ENCODE peak calls at places on chromosomes 2 and 18, in eight cellular contexts. N, L, G, R, W, J, C and B are unnamed samples.
A peak's percentile ranks its signal among the peaks of the same experiment; 100 is the strongest.

GRCh38 chr18:13611616-13612110 is 114.7 kb downstream of the FAM210A start:
- DNase-seq in G (no peak), J (peak; percentile 53), R (no peak), W (no peak), N (no peak), C (no peak), L (no peak), B (no peak)

GRCh38 chr2:64975232-64975791 is 13.9 kb upstream of the SLC1A4 start:
- DNase-seq in J (peak; percentile 42), R (peak; percentile 30), G (no peak), W (no peak), C (peak; percentile 66), L (no peak), N (no peak), B (no peak)

GRCh38 chr18:39527465-39527864 is 1961.9 kb upstream of the CELF4 start:
- DNase-seq in L (no peak), C (no peak), R (no peak), J (no peak), N (no peak), G (no peak), W (no peak), B (no peak)

GRCh38 chr18:47118986-47119385 is 31.3 kb downstream of the HDHD2 start:
- DNase-seq in N (no peak), J (peak; percentile 47), G (no peak), C (no peak), W (no peak), R (no peak), L (no peak), B (no peak)

GRCh38 chr2:58891828-58892366 is 650.8 kb upstream of the FANCL start:
- DNase-seq in R (no peak), N (no peak), L (no peak), W (no peak), C (no peak), G (no peak), J (no peak), B (no peak)

GRCh38 chr2:94871226-94872087 is at the start of gene TEKT4:
- DNase-seq in R (no peak), N (no peak), G (no peak), J (no peak), C (no peak), W (no peak), L (no peak), B (no peak)

GRCh38 chr2:166373951-166374350 is 1.8 kb downstream of the SCN9A start:
- DNase-seq in R (no peak), G (peak; percentile 49), L (no peak), N (no peak), J (peak; percentile 41), C (peak; percentile 47), W (no peak), B (no peak)

GRCh38 chr2:6822394-6822793 is 43.3 kb downstream of the CMPK2 start:
- DNase-seq in J (no peak), C (no peak), W (no peak), N (no peak), G (no peak), R (no peak), L (no peak), B (no peak)

GRCh38 chr2:108855194-108855593 is 68.6 kb downstream of the CCDC138 start:
- DNase-seq in C (no peak), L (no peak), R (no peak), G (peak; percentile 15), J (peak; percentile 29), N (no peak), W (no peak), B (peak; percentile 20)

GRCh38 chr2:200483729-200484198 is 26.1 kb downstream of the KCTD18 start:
- DNase-seq in C (peak; percentile 29), J (peak; percentile 27), N (peak; percentile 71), R (no peak), W (no peak), G (no peak), L (peak; percentile 73), B (peak; percentile 71)

GRCh38 chr2:182426082-182426914 is 538 bp downstream of the PDE1A start:
- DNase-seq in C (no peak), J (peak; percentile 67), N (no peak), W (no peak), G (no peak), L (no peak), R (no peak), B (no peak)

GRCh38 chr2:61660511-61661388 is 122.6 kb upstream of the XPO1 start:
- DNase-seq in C (no peak), L (peak; percentile 59), W (no peak), R (no peak), J (peak; percentile 40), G (no peak), N (no peak), B (no peak)

GRCh38 chr2:107648781-107649413 is 177.8 kb upstream of the RGPD4 start:
- DNase-seq in W (no peak), L (no peak), C (no peak), R (no peak), N (no peak), G (no peak), J (no peak), B (no peak)

GRCh38 chr2:181678033-181678586 is 2.2 kb downstream of the NEUROD1 start:
- DNase-seq in G (peak; percentile 82), J (peak; percentile 82), N (peak; percentile 35), L (peak; percentile 75), W (no peak), C (no peak), R (peak; percentile 64), B (peak; percentile 73)

GRCh38 chr2:192413812-192414424 is 219.2 kb upstream of the TMEFF2 start:
- DNase-seq in R (no peak), L (no peak), W (no peak), N (no peak), J (no peak), C (no peak), G (no peak), B (no peak)

GRCh38 chr2:127094509-127095366 is 12.2 kb downstream of the BIN1 start:
- DNase-seq in J (peak; percentile 51), L (peak; percentile 30), N (peak; percentile 46), G (no peak), C (peak; percentile 43), R (peak; percentile 66), W (peak; percentile 55), B (no peak)

GRCh38 chr2:224171226-224171625 is 132.1 kb upstream of the SERPINE2 start:
- DNase-seq in G (no peak), C (no peak), L (no peak), W (no peak), J (no peak), N (no peak), R (no peak), B (no peak)

GRCh38 chr2:121095257-121096080 is 189.5 kb downstream of the TFCP2L1 start:
- DNase-seq in C (peak; percentile 79), L (peak; percentile 79), W (no peak), G (peak; percentile 44), N (peak; percentile 73), R (peak; percentile 35), J (peak; percentile 54), B (peak; percentile 47)

GRCh38 chr2:32425719-32426141 is 68.9 kb downstream of the BIRC6 start:
- DNase-seq in C (no peak), N (no peak), W (no peak), L (no peak), G (no peak), J (peak; percentile 74), R (no peak), B (no peak)

GRCh38 chr2:20612835-20613341 is 38.0 kb downstream of the HS1BP3 start:
- DNase-seq in J (no peak), W (no peak), L (no peak), N (no peak), G (no peak), C (no peak), R (no peak), B (no peak)
- TF ChIP-seq CTCF in J (no peak), W (no peak), L (no peak), N (no peak), G (no peak), C (no peak), R (no peak), B (no peak)

GRCh38 chr18:5951515-5952081 is 56.3 kb upstream of the TMEM200C start:
- DNase-seq in N (no peak), L (no peak), W (no peak), R (no peak), C (no peak), G (no peak), J (no peak), B (no peak)
- H3K4me3 ChIP-seq in N (no peak overlapping the region), L (no peak overlapping the region), W (no peak overlapping the region), R (no peak overlapping the region), C (no peak overlapping the region), G (no peak overlapping the region), J (no peak overlapping the region), B (no peak overlapping the region)

DNA sequence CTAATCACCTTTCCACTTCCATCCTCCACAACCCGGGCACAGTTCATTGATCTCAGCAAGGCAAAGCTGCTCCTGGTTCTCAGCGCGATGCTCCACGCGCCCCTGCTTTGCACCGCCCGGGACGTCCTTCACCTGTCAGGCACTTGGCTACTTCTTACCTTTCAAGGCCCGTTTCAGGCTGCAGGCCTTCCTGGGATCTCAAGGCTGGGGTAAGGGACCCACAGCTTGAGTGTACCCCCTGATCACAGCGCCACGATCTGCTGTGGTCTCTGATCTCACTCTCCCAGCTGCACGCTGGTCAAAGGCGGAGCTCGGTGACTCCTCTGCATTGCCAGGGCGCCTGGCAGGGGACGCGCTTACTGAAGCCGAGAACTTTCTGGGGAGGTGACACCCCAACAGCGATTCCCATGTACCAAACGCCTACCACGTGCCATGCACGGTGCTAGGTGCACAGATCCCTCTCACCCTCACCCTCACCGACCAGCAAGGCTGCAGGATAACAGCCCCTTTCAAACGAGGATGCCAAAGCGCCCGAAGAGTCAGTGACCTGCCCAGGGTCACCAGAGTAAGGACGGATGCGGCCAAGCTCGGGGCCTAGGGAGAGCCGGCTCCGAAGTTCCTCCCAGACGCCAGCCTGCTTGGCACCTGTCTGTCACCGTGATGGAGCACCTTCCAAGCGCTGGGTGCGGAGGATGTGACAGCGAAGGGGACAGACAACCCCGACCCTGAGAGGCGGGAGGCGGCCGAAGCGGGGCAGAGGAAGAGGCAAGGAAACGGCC is 818 bp downstream of the ITGB1BP1 start:
- DNase-seq in N (no peak), J (no peak), W (peak; percentile 37), C (peak; percentile 71), G (no peak), R (no peak), L (peak; percentile 34), B (peak; percentile 55)
- TF ChIP-seq CTCF in N (no peak), J (no peak), W (no peak), C (no peak), G (peak; percentile 2), R (no peak), L (no peak), B (no peak)

GRCh38 chr18:57927511-57927910 is 116.5 kb upstream of the NEDD4L start:
- DNase-seq in W (no peak), N (no peak), G (no peak), J (no peak), C (no peak), R (no peak), L (no peak), B (no peak)

GRCh38 chr18:57929922-57930321 is 114.1 kb upstream of the NEDD4L start:
- DNase-seq in L (no peak), W (no peak), J (no peak), R (no peak), G (no peak), C (no peak), N (no peak), B (no peak)

GRCh38 chr18:57928466-57928865 is 115.6 kb upstream of the NEDD4L start:
- DNase-seq in C (no peak), L (no peak), N (no peak), J (no peak), G (no peak), R (no peak), W (no peak), B (no peak)

GRCh38 chr18:57931038-57931437 is 113.0 kb upstream of the NEDD4L start:
- DNase-seq in W (no peak), J (no peak), C (no peak), N (no peak), G (no peak), R (no peak), L (no peak), B (peak; percentile 24)

GRCh38 chr18:57930476-57930875 is 113.5 kb upstream of the NEDD4L start:
- DNase-seq in W (no peak), J (no peak), L (no peak), G (no peak), R (no peak), C (no peak), N (no peak), B (no peak)
- H3K4me3 ChIP-seq in W (no peak overlapping the region), J (peak overlapping the region; percentile 34), L (no peak overlapping the region), G (no peak overlapping the region), R (no peak overlapping the region), C (no peak overlapping the region), N (no peak overlapping the region), B (no peak overlapping the region)